ENCODE peak calls at places on chromosomes 11 and 22, in six cellular contexts. R is AG10803, U is mammary epithelial cell, Q is left ventricle myocardium inferior, E is choroid plexus epithelial cell, T is LNCaP clone FGC. J is an unnamed sample.

GRCh38 chr11:15816270-15816871 is 540.0 kb downstream of the SOX6 start:
- DNase-seq in R (peak; percentile 70), U (peak; percentile 85), Q (no peak), E (peak; percentile 95), T (peak; percentile 13), J (peak; percentile 94)

GRCh38 chr11:66150140-66150539 is 80.1 kb downstream of the PACS1 start:
- DNase-seq in R (no peak), U (no peak), Q (no peak), E (peak; percentile 52), T (no peak), J (peak; percentile 17)

GRCh38 chr11:75428301-75428724 is 4.7 kb downstream of the KLHL35 start:
- DNase-seq in R (peak; percentile 85), U (no peak), Q (peak; percentile 94), E (peak; percentile 96), T (peak; percentile 76), J (peak; percentile 81)

GRCh38 chr22:27401321-27401720 is 400.2 kb downstream of the MN1 start:
- DNase-seq in R (peak; percentile 82), U (no peak), Q (no peak), E (no peak), T (no peak), J (peak; percentile 63)

GRCh38 chr11:76723142-76723541 is 52.6 kb upstream of the LRRC32 start:
- DNase-seq in R (no peak), U (no peak), Q (no peak), E (no peak), T (no peak), J (no peak)

GRCh38 chr22:27775087-27775697 is 26.4 kb downstream of the MN1 start:
- DNase-seq in R (peak; percentile 60), U (no peak), Q (no peak), E (no peak), T (no peak), J (peak; percentile 85)

GRCh38 chr11:113730887-113731726 is 25.0 kb upstream of the TMPRSS5 start:
- DNase-seq in R (peak; percentile 65), U (peak; percentile 55), Q (no peak), E (peak; percentile 87), T (peak; percentile 46), J (peak; percentile 76)

GRCh38 chr11:11425806-11426205 is 72.8 kb upstream of the CSNK2A3 start:
- DNase-seq in R (peak; percentile 12), U (no peak), Q (no peak), E (no peak), T (no peak), J (no peak)

GRCh38 chr11:121696177-121696863 is 243.6 kb upstream of the SORL1-AS1 start:
- DNase-seq in R (no peak), U (peak; percentile 43), Q (peak; percentile 14), E (peak; percentile 30), T (no peak), J (peak; percentile 27)

GRCh38 chr22:27846910-27847309 is 45.4 kb upstream of the MN1 start:
- DNase-seq in R (no peak), U (no peak), Q (no peak), E (no peak), T (no peak), J (no peak)

GRCh38 chr11:34783816-34784317 is 132.3 kb downstream of the APIP start:
- DNase-seq in R (no peak), U (no peak), Q (no peak), E (no peak), T (no peak), J (no peak)

GRCh38 chr22:50524664-50525103 is 714 bp downstream of the SCO2 start:
- DNase-seq in R (no peak), U (no peak), Q (no peak), E (no peak), T (no peak), J (no peak)

GRCh38 chr11:64000026-64000739 is 13.9 kb downstream of the OTUB1 start:
- DNase-seq in R (peak; percentile 66), U (peak; percentile 35), Q (peak; percentile 73), E (peak; percentile 76), T (no peak), J (peak; percentile 68)

GRCh38 chr11:62842171-62842717 is 2.9 kb upstream of the WDR74 start:
- DNase-seq in R (no peak), U (no peak), Q (peak; percentile 27), E (peak; percentile 29), T (no peak), J (no peak)

GRCh38 chr22:44585559-44586121 is 87.6 kb upstream of the RTL6 start:
- DNase-seq in R (no peak), U (no peak), Q (peak; percentile 10), E (no peak), T (no peak), J (no peak)

GRCh38 chr11:44958165-44958564 is 7.5 kb upstream of the TP53I11 start:
- DNase-seq in R (no peak), U (no peak), Q (no peak), E (no peak), T (no peak), J (no peak)

GRCh38 chr22:30930228-30930627 is 38.3 kb downstream of the MORC2 start:
- DNase-seq in R (no peak), U (no peak), Q (no peak), E (no peak), T (no peak), J (no peak)

GRCh38 chr22:33000342-33001280 is 57.6 kb downstream of the SYN3 start:
- DNase-seq in R (peak; percentile 44), U (peak; percentile 44), Q (peak; percentile 58), E (peak; percentile 63), T (no peak), J (peak; percentile 50)

GRCh38 chr22:27393371-27393770 is 408.2 kb downstream of the MN1 start:
- DNase-seq in R (no peak), U (peak; percentile 65), Q (no peak), E (no peak), T (no peak), J (no peak)

GRCh38 chr11:125091247-125091876 is 20.1 kb downstream of the TMEM218 start:
- DNase-seq in R (peak; percentile 65), U (peak; percentile 57), Q (no peak), E (peak; percentile 87), T (no peak), J (peak; percentile 86)

GRCh38 chr11:93736129-93736528 is 5.2 kb downstream of the TAF1D start:
- DNase-seq in R (peak; percentile 23), U (no peak), Q (no peak), E (peak; percentile 62), T (no peak), J (no peak)

GRCh38 chr11:47130541-47130940 is 46.1 kb downstream of the ARFGAP2 start:
- DNase-seq in R (no peak), U (no peak), Q (no peak), E (no peak), T (no peak), J (no peak)

GRCh38 chr11:788953-789940 is 643 bp downstream of the CEND1 start:
- DNase-seq in R (no peak), U (no peak), Q (no peak), E (no peak), T (no peak), J (no peak)

GRCh38 chr11:786235-787083 is 3.4 kb downstream of the CEND1 start:
- DNase-seq in R (no peak), U (no peak), Q (no peak), E (no peak), T (no peak), J (no peak)

GRCh38 chr11:789951-790350 is at the start of gene CEND1:
- DNase-seq in R (peak; percentile 41), U (no peak), Q (no peak), E (peak; percentile 48), T (no peak), J (peak; percentile 57)

GRCh38 chr11:787084-787675 is 2.7 kb downstream of the CEND1 start:
- DNase-seq in R (no peak), U (no peak), Q (no peak), E (no peak), T (no peak), J (no peak)

DNA sequence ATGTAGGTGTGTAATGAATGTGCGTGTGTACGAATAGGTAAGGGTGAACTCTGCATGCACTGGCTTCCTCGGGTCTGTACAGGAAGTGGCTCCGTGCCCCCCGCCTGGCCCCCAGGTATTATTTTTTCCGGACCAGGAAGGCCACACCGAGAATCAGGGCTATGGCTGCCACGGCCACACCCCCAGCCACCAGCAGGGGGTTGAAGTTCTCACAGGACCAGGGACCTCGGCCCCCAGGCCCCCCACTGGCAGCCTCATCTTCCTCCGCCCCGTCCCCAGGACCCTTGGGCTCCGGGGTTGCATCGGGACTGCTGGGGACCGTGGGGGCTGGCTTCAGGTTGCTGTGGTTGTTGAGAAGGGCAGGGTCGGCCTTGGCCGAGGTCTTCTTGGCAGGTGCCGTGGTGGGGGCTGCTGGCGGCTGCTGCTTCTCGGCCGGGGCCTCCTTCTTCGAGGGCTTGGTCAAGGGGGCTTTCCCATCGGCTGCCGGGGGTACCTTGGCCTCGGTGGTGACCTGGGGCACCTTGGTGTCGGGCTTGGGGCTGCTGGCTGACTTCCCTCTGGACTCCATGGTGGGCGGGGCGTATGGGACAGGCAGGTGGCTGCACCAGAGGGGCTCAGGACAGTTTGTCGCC is 1.8 kb downstream of the CEND1 start:
- DNase-seq in R (no peak), U (no peak), Q (no peak), E (no peak), T (no peak), J (no peak)
- TF ChIP-seq CTCF in R (no peak), U (no peak), Q (no peak), E (peak; percentile 5), T (no peak), J (peak; percentile 9)

GRCh38 chr22:34622602-34623001 is 443.4 kb upstream of the ISX start:
- DNase-seq in R (no peak), U (no peak), Q (no peak), E (no peak), T (no peak), J (no peak)

GRCh38 chr22:34623580-34623979 is 442.4 kb upstream of the ISX start:
- DNase-seq in R (no peak), U (no peak), Q (no peak), E (no peak), T (no peak), J (no peak)

GRCh38 chr22:34620832-34621231 is 445.1 kb upstream of the ISX start:
- DNase-seq in R (no peak), U (no peak), Q (no peak), E (no peak), T (no peak), J (no peak)
- H3K4me3 ChIP-seq in R (no peak overlapping the region), U (no peak overlapping the region), Q (no peak overlapping the region), E (no peak overlapping the region), T (no peak overlapping the region), J (no peak overlapping the region)

GRCh38 chr11:72769680-72770079 is 17.5 kb upstream of the ARAP1 start:
- DNase-seq in R (no peak), U (no peak), Q (no peak), E (peak; percentile 41), T (no peak), J (no peak)

GRCh38 chr11:72767203-72768062 is 15.2 kb upstream of the ARAP1 start:
- DNase-seq in R (no peak), U (no peak), Q (no peak), E (no peak), T (no peak), J (no peak)

GRCh38 chr11:72770799-72771198 is 18.6 kb upstream of the ARAP1 start:
- DNase-seq in R (no peak), U (no peak), Q (no peak), E (no peak), T (no peak), J (no peak)

GRCh38 chr11:72766152-72766902 is 14.1 kb upstream of the ARAP1 start:
- DNase-seq in R (no peak), U (no peak), Q (no peak), E (no peak), T (no peak), J (no peak)

GRCh38 chr11:72768581-72768980 is 16.4 kb upstream of the ARAP1 start:
- DNase-seq in R (no peak), U (no peak), Q (no peak), E (no peak), T (no peak), J (no peak)
- TF ChIP-seq CTCF in R (no peak), U (no peak), Q (no peak), E (no peak), T (no peak), J (no peak)

GRCh38 chr11:129223260-129223659 is 31.1 kb upstream of the ARHGAP32 start:
- DNase-seq in R (peak; percentile 1), U (no peak), Q (no peak), E (no peak), T (no peak), J (no peak)
- H3K4me3 ChIP-seq in R (no peak overlapping the region), U (no peak overlapping the region), Q (no peak overlapping the region), E (no peak overlapping the region), T (no peak overlapping the region), J (peak overlapping the region; percentile 3)

J was measured in fibroblast of the aortic adventitia.